ENCODE peak calls at places on chromosomes 4 and X, in eight cellular contexts. B is CD4-positive, alpha-beta T cell; F is GM23338; Z is testis; C is Panc1; K is GM12892; Y is T-helper 1 cell; S is left colon. J is an unnamed sample.

GRCh38 chrX:150062292-150063137 is 124.2 kb upstream of the EOLA2 start:
- DNase-seq in B (no peak), F (no peak), Z (no peak), C (no peak), K (no peak), Y (no peak), S (no peak), J (no peak)

GRCh38 chrX:129925305-129926092 is 19.5 kb downstream of the UTP14A start:
- DNase-seq in B (peak), F (peak), Z (peak), C (peak), K (peak), Y (peak), S (peak), J (peak)

GRCh38 chrX:102154218-102154860 is 1.4 kb downstream of the BEX5 start:
- DNase-seq in B (peak), F (peak), Z (peak), C (no peak), K (no peak), Y (peak), S (no peak), J (no peak)

GRCh38 chr4:11004818-11005217 is 320.2 kb upstream of the CLNK start:
- DNase-seq in B (no peak), F (peak), Z (no peak), C (no peak), K (no peak), Y (no peak), S (no peak), J (no peak)

GRCh38 chr4:48877827-48878535 is 28.6 kb downstream of the OCIAD2 start:
- DNase-seq in B (no peak), F (peak), Z (no peak), C (no peak), K (no peak), Y (no peak), S (no peak), J (no peak)

GRCh38 chr4:93947318-93947717 is 118.8 kb downstream of the ATOH1 start:
- DNase-seq in B (no peak), F (peak), Z (no peak), C (no peak), K (no peak), Y (no peak), S (no peak), J (no peak)

GRCh38 chr4:78297075-78297815 is 240.1 kb downstream of the FRAS1 start:
- DNase-seq in B (no peak), F (no peak), Z (no peak), C (no peak), K (no peak), Y (no peak), S (no peak), J (no peak)

GRCh38 chr4:168674077-168674747 is 177.4 kb downstream of the PALLD start:
- DNase-seq in B (no peak), F (no peak), Z (no peak), C (no peak), K (no peak), Y (no peak), S (no peak), J (no peak)

GRCh38 chr4:66829310-66829709 is 716.0 kb downstream of the CENPC start:
- DNase-seq in B (no peak), F (no peak), Z (no peak), C (no peak), K (no peak), Y (no peak), S (no peak), J (no peak)

GRCh38 chrX:19514791-19515614 is at the start of gene MAP3K15:
- DNase-seq in B (no peak), F (peak), Z (peak), C (no peak), K (peak), Y (no peak), S (peak), J (no peak)

GRCh38 chrX:114611018-114611619 is 27.2 kb downstream of the HTR2C start:
- DNase-seq in B (no peak), F (peak), Z (peak), C (peak), K (no peak), Y (no peak), S (no peak), J (no peak)

GRCh38 chr4:46390353-46391058 is 578 bp upstream of the GABRA2 start:
- DNase-seq in B (no peak), F (peak), Z (no peak), C (no peak), K (no peak), Y (no peak), S (no peak), J (no peak)

GRCh38 chr4:150782311-150782710 is 200.4 kb downstream of the MAB21L2 start:
- DNase-seq in B (no peak), F (no peak), Z (no peak), C (no peak), K (no peak), Y (no peak), S (no peak), J (no peak)

GRCh38 chr4:185881427-185881826 is 69.4 kb upstream of the SORBS2 start:
- DNase-seq in B (no peak), F (no peak), Z (no peak), C (no peak), K (no peak), Y (no peak), S (no peak), J (no peak)

GRCh38 chr4:133402616-133403015 is 253.5 kb downstream of the PCDH10 start:
- DNase-seq in B (no peak), F (no peak), Z (no peak), C (no peak), K (no peak), Y (no peak), S (no peak), J (no peak)

GRCh38 chr4:8591626-8592365 is 769 bp upstream of the CPZ start:
- DNase-seq in B (no peak), F (peak), Z (no peak), C (no peak), K (no peak), Y (no peak), S (no peak), J (no peak)

GRCh38 chr4:15989431-15989830 is 26.5 kb upstream of the FGFBP2 start:
- DNase-seq in B (no peak), F (no peak), Z (no peak), C (no peak), K (no peak), Y (no peak), S (no peak), J (no peak)

GRCh38 chr4:48290146-48290772 is 20.6 kb upstream of the TEC start:
- DNase-seq in B (no peak), F (peak), Z (no peak), C (no peak), K (no peak), Y (no peak), S (no peak), J (no peak)

GRCh38 chrX:8404443-8404842 is 60.2 kb upstream of the VCX3B start:
- DNase-seq in B (no peak), F (no peak), Z (peak), C (no peak), K (no peak), Y (no peak), S (no peak), J (no peak)

GRCh38 chr4:118969359-118969758 is 80.7 kb downstream of the SYNPO2 start:
- DNase-seq in B (no peak), F (peak), Z (peak), C (no peak), K (no peak), Y (no peak), S (peak), J (no peak)

GRCh38 chrX:5474282-5474681 is 754.4 kb downstream of the NLGN4X start:
- DNase-seq in B (no peak), F (no peak), Z (no peak), C (no peak), K (no peak), Y (no peak), S (no peak), J (no peak)

GRCh38 chrX:71998836-71999509 is 88.3 kb downstream of the NHSL2 start:
- DNase-seq in B (no peak), F (peak), Z (peak), C (no peak), K (peak), Y (peak), S (no peak), J (peak)